ENCODE peak calls at places on chromosomes 5 and 9, in four cellular contexts. U is IMR-90, V is body of pancreas, A is Peyer's patch. Z is an unnamed sample.

GRCh38 chr5:33513786-33514185 is 73.0 kb downstream of the TARS1 start:
- DNase-seq in U (no peak), V (no peak), A (no peak), Z (no peak)

GRCh38 chr5:76548525-76549229 is 74.5 kb downstream of the F2RL2 start:
- DNase-seq in U (no peak), V (peak; percentile 72), A (no peak), Z (peak; percentile 29)

GRCh38 chr9:114301798-114302565 is 20.9 kb upstream of the ORM1 start:
- DNase-seq in U (no peak), V (peak; percentile 1), A (peak; percentile 23), Z (no peak)

GRCh38 chr5:77776606-77777206 is 567 bp upstream of the TBCA start:
- DNase-seq in U (peak; percentile 67), V (no peak), A (no peak), Z (no peak)

GRCh38 chr9:23423999-23424398 is 402.0 kb downstream of the ELAVL2 start:
- DNase-seq in U (no peak), V (no peak), A (no peak), Z (no peak)

GRCh38 chr5:154898210-154898609 is 39.8 kb downstream of the CNOT8 start:
- DNase-seq in U (no peak), V (no peak), A (no peak), Z (no peak)

GRCh38 chr5:55691265-55692105 is 20.6 kb downstream of the SLC38A9 start:
- DNase-seq in U (peak; percentile 59), V (no peak), A (no peak), Z (no peak)

GRCh38 chr9:38227061-38227540 is 158.1 kb upstream of the SHB start:
- DNase-seq in U (peak; percentile 93), V (peak; percentile 81), A (peak; percentile 56), Z (peak; percentile 28)

DNA sequence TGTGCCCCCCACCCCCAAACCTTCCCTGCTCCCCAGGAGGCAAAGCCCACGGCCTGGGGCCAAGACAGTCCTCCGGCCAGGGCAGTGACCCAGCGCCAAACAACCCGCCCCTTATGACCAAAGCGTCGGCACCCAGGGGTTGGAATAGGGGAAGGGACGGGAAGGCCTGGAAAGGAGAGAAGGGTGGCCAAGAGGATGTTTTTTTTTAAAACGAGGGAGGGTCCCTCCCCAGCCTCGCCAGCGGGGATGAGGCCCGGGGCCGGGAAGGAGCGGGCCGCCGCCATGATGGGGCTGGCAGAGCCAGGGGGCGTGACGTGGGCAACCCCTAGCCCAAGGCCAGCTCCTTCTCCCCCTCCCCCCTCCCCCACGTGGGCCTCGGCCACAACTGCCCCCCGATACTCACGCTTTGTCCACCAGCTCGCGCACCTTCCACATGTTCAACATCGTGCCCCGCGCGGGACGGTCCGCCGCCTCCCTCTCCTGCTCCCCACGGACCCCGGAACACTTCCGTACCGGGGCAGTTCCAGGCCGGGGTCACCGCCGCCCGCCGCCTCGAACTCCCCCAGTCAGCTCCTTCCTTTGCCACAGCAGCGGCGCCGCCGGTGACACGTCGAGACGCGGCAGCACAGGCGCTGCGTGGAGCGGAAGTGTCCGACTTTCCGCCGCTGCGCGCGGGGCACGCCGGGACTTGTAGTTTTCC is at the start of gene CLINT1:
- DNase-seq in U (peak; percentile 83), V (peak; percentile 92), A (peak; percentile 97), Z (peak; percentile 82)
- TF ChIP-seq POLR2A in U (peak; percentile 82), V (peak; percentile 53), A (peak; percentile 51), Z (peak; percentile 82)

DNA sequence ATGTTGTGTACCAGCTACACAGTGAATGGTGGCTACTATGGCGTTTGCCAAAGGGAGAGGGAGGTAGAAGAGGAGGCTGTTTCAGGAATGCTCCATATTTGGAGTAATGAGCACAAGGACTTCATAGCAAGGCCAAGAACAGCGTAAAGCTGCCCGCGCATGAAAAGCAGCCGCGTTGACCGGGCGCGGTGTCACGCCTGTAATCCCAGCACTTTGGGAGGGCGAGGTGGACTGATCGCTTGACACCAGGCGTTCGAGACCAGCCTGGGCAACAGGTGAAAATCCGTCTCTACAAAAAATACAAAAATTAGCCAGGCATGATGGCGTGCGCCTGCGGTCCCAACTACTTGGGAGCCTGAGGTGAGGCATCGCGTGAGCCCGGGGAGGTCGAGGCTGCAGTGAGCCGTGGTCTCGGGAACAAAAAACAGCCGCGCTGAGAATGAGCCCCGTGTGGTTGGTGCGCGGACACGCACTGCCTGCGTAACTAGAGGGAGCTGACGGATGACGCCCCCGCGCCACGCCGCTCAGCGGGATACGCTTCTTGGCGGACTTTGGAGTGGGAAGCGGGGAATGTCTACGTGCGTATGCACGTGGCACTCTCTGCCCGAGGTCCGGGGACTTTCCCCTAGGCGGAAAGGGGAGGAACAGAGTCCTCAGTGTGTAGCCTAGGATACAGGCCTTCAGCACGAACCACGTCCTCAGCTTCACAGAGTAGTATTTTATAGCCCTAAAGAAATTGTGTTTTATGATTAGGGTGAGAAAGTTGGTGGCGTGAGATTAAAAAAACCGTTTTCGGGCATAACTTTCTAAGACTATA is at the start of gene RMRP:
- DNase-seq in U (peak; percentile 100), V (peak; percentile 99), A (peak; percentile 97), Z (peak; percentile 95)
- TF ChIP-seq POLR2A in U (no peak), V (peak; percentile 82), A (peak; percentile 70), Z (peak; percentile 68)

DNA sequence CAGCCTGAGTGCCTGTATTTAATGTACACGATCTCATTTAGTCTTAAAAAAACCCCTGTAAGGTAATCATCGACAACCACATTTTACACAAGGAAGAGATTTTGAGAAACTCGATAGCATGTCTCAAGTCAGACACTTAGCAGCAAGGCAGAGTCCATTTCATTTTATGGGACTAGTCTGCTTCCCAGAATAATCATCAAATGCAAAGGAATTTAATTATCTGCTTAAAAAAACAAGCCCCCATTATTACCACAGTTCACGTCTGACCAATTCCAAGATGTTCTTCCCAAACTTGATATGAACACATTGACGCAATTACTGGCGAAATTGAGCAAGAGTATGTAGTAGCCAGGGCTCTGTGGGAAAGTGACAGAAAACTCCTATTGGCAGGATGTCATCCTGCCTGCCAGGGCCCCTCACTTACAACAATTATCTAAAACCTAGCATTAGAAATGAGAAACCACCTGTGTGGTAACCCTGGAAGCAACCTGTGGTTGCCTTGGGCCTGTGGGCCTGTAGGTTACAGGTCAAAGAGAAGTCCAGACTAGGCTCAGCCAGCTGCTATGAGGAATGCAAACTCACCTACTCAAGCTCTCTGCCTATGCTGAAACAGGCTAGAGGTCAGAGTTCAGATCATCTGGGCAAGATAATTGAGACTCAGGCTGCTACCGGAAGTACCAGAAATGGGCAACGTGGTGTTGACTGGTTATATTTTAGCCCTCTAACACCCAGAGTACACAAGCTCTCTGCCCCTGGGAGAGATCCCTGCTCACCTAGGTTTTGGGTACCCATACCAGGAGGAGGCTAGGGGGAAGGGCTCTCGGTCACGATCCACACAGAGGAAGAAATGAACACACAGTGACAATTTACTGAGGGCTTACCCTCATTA is 1.6 kb downstream of the B4GALT1 start:
- DNase-seq in U (peak; percentile 83), V (peak; percentile 81), A (peak; percentile 86), Z (peak; percentile 43)
- TF ChIP-seq POLR2A in U (no peak), V (no peak), A (peak; percentile 59), Z (no peak)

GRCh38 chr9:129682381-129682780 is 16.9 kb downstream of the PRRX2 start:
- DNase-seq in U (no peak), V (no peak), A (no peak), Z (no peak)
- TF ChIP-seq POLR2A in U (no peak), V (no peak), A (no peak), Z (no peak)

GRCh38 chr9:17135578-17135904 is 701 bp downstream of the CNTLN start:
- DNase-seq in U (no peak), V (no peak), A (peak; percentile 49), Z (peak; percentile 18)

GRCh38 chr9:17134396-17134842 is 421 bp upstream of the CNTLN start:
- DNase-seq in U (peak; percentile 29), V (no peak), A (no peak), Z (peak; percentile 10)

GRCh38 chr9:17138503-17138902 is 3.7 kb downstream of the CNTLN start:
- DNase-seq in U (no peak), V (no peak), A (no peak), Z (no peak)

GRCh38 chr9:17137576-17137975 is 2.7 kb downstream of the CNTLN start:
- DNase-seq in U (peak; percentile 24), V (no peak), A (no peak), Z (no peak)

GRCh38 chr9:17134843-17135577 is at the start of gene CNTLN:
- DNase-seq in U (peak; percentile 85), V (peak; percentile 93), A (peak; percentile 93), Z (peak; percentile 84)
- TF ChIP-seq POLR2A in U (peak; percentile 22), V (peak; percentile 52), A (no peak), Z (peak; percentile 67)

DNA sequence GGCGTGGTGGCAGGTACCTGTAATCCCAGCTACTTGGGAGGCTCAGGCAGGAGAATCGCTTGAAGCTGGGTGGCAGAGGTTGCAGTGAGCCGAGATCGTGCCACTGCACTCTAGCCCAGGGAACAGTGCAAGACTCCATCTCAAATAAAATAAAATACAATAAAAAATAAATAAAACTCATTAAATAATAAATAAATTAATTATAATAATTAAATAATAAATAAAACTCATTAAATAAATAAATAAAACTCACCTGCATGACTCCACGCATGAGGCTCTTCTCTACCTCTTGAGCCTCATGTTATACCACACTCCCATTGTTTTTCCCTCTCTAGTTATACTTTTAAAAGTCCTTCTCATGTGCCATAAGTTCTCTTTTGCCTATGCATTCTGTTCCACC is 995.4 kb downstream of the MAT2B start:
- DNase-seq in U (no peak), V (no peak), A (no peak), Z (no peak)
- TF ChIP-seq POLR2A in U (no peak), V (no peak), A (no peak), Z (no peak)

DNA sequence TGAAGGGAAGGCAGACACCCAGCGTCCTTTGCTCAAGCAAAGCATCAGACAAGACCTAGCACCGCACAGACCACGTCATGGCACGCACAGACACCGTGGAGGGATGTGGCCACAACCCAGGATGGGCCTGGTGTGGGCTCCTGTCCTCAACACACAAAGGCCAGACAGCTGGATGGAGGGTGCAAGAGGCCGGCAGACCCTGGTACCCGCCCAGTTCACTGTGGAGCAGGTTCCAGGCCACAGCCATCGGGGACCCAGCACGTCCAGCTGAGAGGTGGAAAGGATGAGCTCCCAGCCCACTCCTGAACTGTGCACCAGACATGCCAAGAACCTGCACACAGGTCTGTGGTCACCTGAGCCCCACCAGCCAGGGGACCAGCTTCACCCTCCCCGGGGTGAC is 15.0 kb upstream of the ZDHHC11 start:
- DNase-seq in U (no peak), V (no peak), A (no peak), Z (no peak)
- TF ChIP-seq POLR2A in U (no peak), V (no peak), A (no peak), Z (no peak)

GRCh38 chr9:73166453-73166852 is 14.8 kb downstream of the ANXA1 start:
- DNase-seq in U (no peak), V (no peak), A (no peak), Z (no peak)
- TF ChIP-seq POLR2A in U (no peak), V (no peak), A (no peak), Z (no peak)

GRCh38 chr5:115634343-115635132 is 8.7 kb upstream of the TMED7 start:
- DNase-seq in U (peak; percentile 80), V (peak; percentile 90), A (peak; percentile 96), Z (peak; percentile 85)
- TF ChIP-seq POLR2A in U (no peak), V (no peak), A (no peak), Z (no peak)

GRCh38 chr5:34892414-34892813 is 22.9 kb downstream of the RAD1 start:
- DNase-seq in U (no peak), V (no peak), A (no peak), Z (no peak)
- TF ChIP-seq POLR2A in U (no peak), V (no peak), A (no peak), Z (no peak)